ENCODE peak calls at places on chromosomes 12 and 14, in four cellular contexts. R is sciatic nerve; P is activated CD8-positive, alpha-beta memory T cell treated with anti-CD3 and anti-CD28 coated beads for 4 hours; N is HT1080. U is an unnamed sample.

GRCh38 chr12:77388611-77389265 is 323.4 kb upstream of the E2F7 start:
- DNase-seq in R (no peak), P (no peak), N (peak), U (no peak)

GRCh38 chr14:30214456-30215090 is 286.9 kb upstream of the PRKD1 start:
- DNase-seq in N (peak), R (no peak), P (no peak), U (no peak)

GRCh38 chr14:88326352-88327103 is 3.5 kb upstream of the KCNK10 start:
- DNase-seq in N (no peak), P (no peak), R (no peak), U (no peak)

GRCh38 chr12:107450541-107450940 is 235.1 kb upstream of the PWP1 start:
- DNase-seq in N (no peak), P (no peak), R (no peak), U (no peak)

GRCh38 chr12:91215940-91216454 is 33.4 kb upstream of the DCN start:
- DNase-seq in P (no peak), R (no peak), N (no peak), U (no peak)

GRCh38 chr12:74790958-74791357 is 253.3 kb downstream of the ATXN7L3B start:
- DNase-seq in R (no peak), P (no peak), N (no peak), U (no peak)

GRCh38 chr12:121808623-121809022 is 4.8 kb downstream of the SETD1B start:
- DNase-seq in N (no peak), P (no peak), R (no peak), U (no peak)

GRCh38 chr14:26605602-26606001 is 7.8 kb upstream of the NOVA1 start:
- DNase-seq in R (no peak), P (no peak), N (no peak), U (no peak)

GRCh38 chr14:74841230-74842207 is 34.4 kb downstream of the PROX2 start:
- DNase-seq in R (no peak), N (no peak), P (no peak), U (no peak)

GRCh38 chr14:102568115-102568614 is 24.3 kb upstream of the RCOR1 start:
- DNase-seq in R (no peak), N (no peak), P (no peak), U (no peak)

GRCh38 chr12:26126340-26127284 is 1.8 kb upstream of the BHLHE41 start:
- DNase-seq in R (peak), P (no peak), N (peak), U (peak)

GRCh38 chr12:11827096-11827841 is 177.8 kb downstream of the ETV6 start:
- DNase-seq in P (no peak), N (no peak), R (no peak), U (no peak)

GRCh38 chr12:13128291-13129000 is 25.0 kb upstream of the GSG1 start:
- DNase-seq in N (no peak), P (no peak), R (no peak), U (no peak)

GRCh38 chr12:130958557-130959140 is 4.9 kb downstream of the ADGRD1 start:
- DNase-seq in P (no peak), R (peak), N (no peak), U (no peak)

GRCh38 chr14:64364907-64365306 is 23.2 kb upstream of the MTHFD1 start:
- DNase-seq in N (peak), P (no peak), R (no peak), U (no peak)

GRCh38 chr12:74849801-74850200 is 312.2 kb downstream of the ATXN7L3B start:
- DNase-seq in R (no peak), N (no peak), P (no peak), U (no peak)

GRCh38 chr14:102878970-102879460 is 43.4 kb upstream of the AMN start:
- DNase-seq in P (no peak), N (no peak), R (no peak), U (no peak)

GRCh38 chr12:130960787-130961186 is 7.1 kb downstream of the ADGRD1 start:
- DNase-seq in N (no peak), R (peak), P (no peak), U (no peak)